ENCODE peak calls at places on chromosomes 6 and 20, in five cellular contexts. One of them, this sample, is unnamed.

GRCh38 chr20:36784900-36785299 is 11.3 kb upstream of the DSN1 start:
- DNase-seq in CD8-positive, alpha-beta T cell: no peak
- DNase-seq in uterus: peak
- DNase-seq in cardiac muscle cell: peak
- DNase-seq in SK-N-SH: no peak
- DNase-seq in this sample: no peak

GRCh38 chr6:33742092-33742491 is 4.6 kb downstream of the IP6K3 start:
- DNase-seq in uterus: no peak
- DNase-seq in cardiac muscle cell: no peak
- DNase-seq in SK-N-SH: no peak
- DNase-seq in CD8-positive, alpha-beta T cell: no peak
- DNase-seq in this sample: no peak

GRCh38 chr20:48789781-48790544 is 37.8 kb downstream of the PREX1 start:
- DNase-seq in uterus: no peak
- DNase-seq in CD8-positive, alpha-beta T cell: no peak
- DNase-seq in cardiac muscle cell: no peak
- DNase-seq in SK-N-SH: no peak
- DNase-seq in this sample: no peak

GRCh38 chr20:38171301-38172010 is 6.4 kb upstream of the TGM2 start:
- DNase-seq in uterus: no peak
- DNase-seq in cardiac muscle cell: no peak
- DNase-seq in SK-N-SH: no peak
- DNase-seq in CD8-positive, alpha-beta T cell: no peak
- DNase-seq in this sample: no peak

GRCh38 chr6:108167449-108167903 is 1.7 kb downstream of the NR2E1 start:
- DNase-seq in uterus: no peak
- DNase-seq in cardiac muscle cell: no peak
- DNase-seq in SK-N-SH: no peak
- DNase-seq in CD8-positive, alpha-beta T cell: no peak
- DNase-seq in this sample: no peak

GRCh38 chr6:4799912-4800311 is 23.7 kb downstream of the CDYL start:
- DNase-seq in cardiac muscle cell: no peak
- DNase-seq in uterus: no peak
- DNase-seq in CD8-positive, alpha-beta T cell: no peak
- DNase-seq in SK-N-SH: no peak
- DNase-seq in this sample: no peak

GRCh38 chr6:144036064-144036873 is 28.2 kb upstream of the PLAGL1 start:
- DNase-seq in CD8-positive, alpha-beta T cell: no peak
- DNase-seq in cardiac muscle cell: peak
- DNase-seq in SK-N-SH: no peak
- DNase-seq in uterus: no peak
- DNase-seq in this sample: no peak

GRCh38 chr6:149387787-149388512 is 12.1 kb upstream of the SUMO4 start:
- DNase-seq in uterus: no peak
- DNase-seq in CD8-positive, alpha-beta T cell: no peak
- DNase-seq in SK-N-SH: no peak
- DNase-seq in cardiac muscle cell: no peak
- DNase-seq in this sample: no peak

GRCh38 chr6:28281288-28282064 is at the start of gene PGBD1:
- DNase-seq in CD8-positive, alpha-beta T cell: peak
- DNase-seq in cardiac muscle cell: peak
- DNase-seq in SK-N-SH: peak
- DNase-seq in uterus: peak
- DNase-seq in this sample: peak

GRCh38 chr20:25987073-25987927 is 290.6 kb upstream of the ZNF337 start:
- DNase-seq in CD8-positive, alpha-beta T cell: peak
- DNase-seq in cardiac muscle cell: peak
- DNase-seq in SK-N-SH: peak
- DNase-seq in uterus: peak
- DNase-seq in this sample: no peak

GRCh38 chr6:49453221-49453620 is 9.8 kb downstream of the MMUT start:
- DNase-seq in CD8-positive, alpha-beta T cell: no peak
- DNase-seq in SK-N-SH: no peak
- DNase-seq in cardiac muscle cell: peak
- DNase-seq in uterus: no peak
- DNase-seq in this sample: no peak

DNA sequence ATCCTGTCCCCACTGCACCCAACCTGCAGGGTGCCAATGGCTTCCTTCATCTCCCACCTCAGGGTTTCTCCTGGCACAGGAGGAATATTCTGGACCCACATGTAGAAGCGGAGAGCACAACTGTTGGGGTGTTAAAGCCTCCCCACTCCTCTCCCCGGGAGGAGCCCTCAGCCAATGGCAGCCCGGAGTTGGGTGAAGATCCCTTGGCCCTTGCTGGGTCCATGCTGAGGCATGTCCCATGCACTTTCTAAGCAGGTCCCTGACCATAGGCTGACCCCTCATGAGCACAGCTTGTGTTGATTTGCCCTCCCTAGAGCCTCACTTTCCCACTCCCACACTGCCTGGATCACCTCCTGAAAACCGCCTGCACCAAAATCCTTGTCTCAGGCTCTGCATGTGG is 97.2 kb upstream of the PMEPA1 start:
- DNase-seq in CD8-positive, alpha-beta T cell: no peak
- DNase-seq in uterus: no peak
- DNase-seq in SK-N-SH: no peak
- DNase-seq in cardiac muscle cell: no peak
- DNase-seq in this sample: no peak
- H3K4me3 ChIP-seq in CD8-positive, alpha-beta T cell: no peak
- H3K4me3 ChIP-seq in uterus: no peak
- H3K4me3 ChIP-seq in SK-N-SH: no peak
- H3K4me3 ChIP-seq in cardiac muscle cell: no peak
- H3K4me3 ChIP-seq in this sample: no peak

GRCh38 chr6:109483744-109484075 is 691 bp upstream of the ZBTB24 start:
- DNase-seq in CD8-positive, alpha-beta T cell: no peak
- DNase-seq in uterus: no peak
- DNase-seq in cardiac muscle cell: no peak
- DNase-seq in SK-N-SH: no peak
- DNase-seq in this sample: no peak
- H3K4me3 ChIP-seq in CD8-positive, alpha-beta T cell: peak
- H3K4me3 ChIP-seq in uterus: peak
- H3K4me3 ChIP-seq in cardiac muscle cell: peak
- H3K4me3 ChIP-seq in SK-N-SH: peak
- H3K4me3 ChIP-seq in this sample: peak

DNA sequence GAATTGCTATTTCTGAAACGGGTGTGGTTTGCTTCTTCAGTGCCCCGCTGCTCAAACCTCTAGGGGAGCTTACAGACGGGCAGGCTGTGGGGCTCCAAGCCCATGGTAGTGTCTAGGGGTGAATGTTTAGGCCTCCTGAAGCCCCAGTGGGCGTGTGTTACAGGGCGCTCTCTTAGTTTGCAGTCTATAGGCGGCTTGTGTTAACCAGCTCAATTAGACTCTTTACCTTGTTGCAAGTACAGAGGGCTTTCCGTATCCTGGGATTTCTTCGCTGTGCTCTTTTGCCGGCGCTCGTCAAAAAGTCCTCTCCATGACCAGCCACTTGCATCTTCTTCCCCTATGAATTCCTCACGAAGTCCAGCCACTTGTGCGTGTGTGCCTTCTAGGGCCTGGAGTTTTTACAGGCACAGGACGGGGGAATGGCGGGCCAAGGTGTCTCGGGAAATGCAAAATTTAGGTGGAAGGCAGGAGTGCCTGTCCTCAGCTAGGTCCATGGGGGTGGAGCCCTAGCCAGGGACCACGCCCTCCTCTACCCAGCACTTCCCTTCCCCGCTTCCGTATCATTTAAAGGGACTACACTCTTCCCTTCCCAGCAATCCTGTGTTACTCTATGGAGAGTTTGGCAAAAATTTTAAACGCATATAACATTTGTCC is 94.5 kb downstream of the HTR1B start:
- DNase-seq in uterus: no peak
- DNase-seq in CD8-positive, alpha-beta T cell: no peak
- DNase-seq in cardiac muscle cell: peak
- DNase-seq in SK-N-SH: no peak
- DNase-seq in this sample: no peak
- H3K4me3 ChIP-seq in uterus: peak
- H3K4me3 ChIP-seq in CD8-positive, alpha-beta T cell: no peak
- H3K4me3 ChIP-seq in cardiac muscle cell: peak
- H3K4me3 ChIP-seq in SK-N-SH: peak
- H3K4me3 ChIP-seq in this sample: peak

DNA sequence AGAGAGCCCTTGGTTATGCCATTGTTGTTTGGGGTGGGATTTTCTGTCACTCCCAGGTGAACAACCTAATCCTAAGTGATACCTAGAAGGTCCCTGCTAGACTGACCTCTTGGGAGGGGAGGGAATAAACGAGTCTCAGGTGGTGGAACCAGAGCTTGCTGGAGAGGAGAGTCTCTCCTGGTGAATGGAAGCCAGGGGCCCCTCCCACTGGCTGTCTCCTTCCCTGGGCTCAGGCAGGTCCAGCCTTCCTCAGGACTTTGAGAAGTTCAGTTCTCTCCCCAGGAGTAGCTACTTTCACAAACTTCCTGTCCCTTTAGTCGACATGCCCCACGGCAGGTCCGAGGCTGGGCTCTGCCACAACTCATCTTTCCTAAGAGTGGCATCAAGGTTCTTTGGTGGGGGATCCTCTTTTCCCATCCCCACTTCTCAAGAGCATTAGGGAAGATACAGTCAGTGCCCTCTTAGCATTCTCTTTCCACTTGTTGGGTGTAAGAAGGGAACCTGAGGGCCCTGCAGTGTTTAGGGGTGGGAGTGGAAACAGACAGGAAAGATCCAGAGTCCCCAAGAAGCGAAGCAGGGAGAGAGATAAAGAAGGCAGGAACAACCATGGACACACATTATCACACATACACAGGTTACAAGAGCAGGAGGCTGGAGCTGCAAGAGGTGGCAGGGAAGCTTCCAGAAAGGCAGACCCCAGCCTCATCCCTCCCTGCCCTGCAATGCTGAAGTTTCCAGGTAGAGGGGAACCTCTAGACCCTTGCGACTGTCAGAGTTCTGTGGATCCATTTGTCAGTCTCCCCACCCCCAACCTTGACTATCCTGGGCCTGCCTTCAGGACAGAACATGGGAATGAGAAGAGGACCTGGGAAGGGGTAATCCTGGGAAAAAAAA is 900 bp upstream of the GLP1R start:
- DNase-seq in SK-N-SH: no peak
- DNase-seq in CD8-positive, alpha-beta T cell: no peak
- DNase-seq in cardiac muscle cell: no peak
- DNase-seq in uterus: no peak
- DNase-seq in this sample: no peak
- H3K4me3 ChIP-seq in SK-N-SH: no peak
- H3K4me3 ChIP-seq in CD8-positive, alpha-beta T cell: no peak
- H3K4me3 ChIP-seq in cardiac muscle cell: no peak
- H3K4me3 ChIP-seq in uterus: no peak
- H3K4me3 ChIP-seq in this sample: no peak